ENCODE peak calls at places on chromosomes 6 and 20, in seven cellular contexts. P is astrocyte, G is heart right ventricle, A is fibroblast of lung, Y is psoas muscle, T is body of pancreas, Z is stomach. U is an unnamed sample. For H3K27me3, the result is how much of the 10 kb centered on the place peaks cover.

GRCh38 chr6:17115251-17116089 is 13.6 kb downstream of the STMND1 start:
- DNase-seq in G (no peak), A (peak), Y (no peak), T (peak), P (peak), Z (no peak), U (no peak)

GRCh38 chr6:160767019-160767646 is 65.1 kb downstream of the PLG start:
- DNase-seq in P (peak), G (peak), T (peak), A (peak), Y (peak), Z (peak), U (peak)

GRCh38 chr6:25973923-25974555 is 11.4 kb downstream of the TRIM38 start:
- DNase-seq in T (no peak), Z (peak), P (no peak), G (no peak), Y (no peak), A (peak), U (no peak)

GRCh38 chr6:46734867-46735719 is at the start of gene PLA2G7:
- DNase-seq in P (peak), G (peak), A (peak), Z (no peak), Y (peak), T (peak), U (no peak)

GRCh38 chr6:122079906-122080305 is 319.5 kb upstream of the HSF2 start:
- DNase-seq in Y (no peak), G (no peak), Z (no peak), T (no peak), A (no peak), P (no peak), U (no peak)

GRCh38 chr20:52191132-52191435 is 495 bp downstream of the ZFP64 start:
- DNase-seq in P (peak), Y (no peak), T (no peak), Z (no peak), A (no peak), G (no peak), U (no peak)

GRCh38 chr6:125255201-125255600 is 46.6 kb downstream of the HDDC2 start:
- DNase-seq in A (no peak), G (no peak), T (no peak), P (no peak), Y (no peak), Z (no peak), U (no peak)

GRCh38 chr20:37886851-37887297 is 16.1 kb upstream of the VSTM2L start:
- DNase-seq in Y (peak), P (no peak), Z (peak), G (peak), T (no peak), A (no peak), U (no peak)

GRCh38 chr6:149964243-149965190 is 774 bp downstream of the ULBP1 start:
- DNase-seq in G (no peak), A (peak), Y (no peak), P (peak), T (no peak), Z (no peak), U (peak)

GRCh38 chr6:170186006-170186908 is 104.6 kb downstream of the DLL1 start:
- DNase-seq in Z (no peak), A (no peak), T (peak), Y (no peak), P (no peak), G (no peak), U (no peak)

GRCh38 chr6:37239511-37239910 is 18.1 kb upstream of the TBC1D22B start:
- DNase-seq in G (no peak), T (no peak), A (peak), Z (no peak), P (peak), Y (no peak), U (no peak)

GRCh38 chr20:41617059-41617921 is 887 bp downstream of the CHD6 start:
- DNase-seq in A (peak), Z (no peak), P (peak), T (peak), Y (peak), G (peak), U (no peak)

GRCh38 chr6:13468839-13469238 is 18.6 kb downstream of the GFOD1 start:
- DNase-seq in P (no peak), Y (no peak), G (no peak), Z (no peak), T (no peak), A (no peak), U (no peak)

GRCh38 chr20:62317167-62317655 is 14.4 kb downstream of the ADRM1 start:
- DNase-seq in T (no peak), A (no peak), Z (no peak), Y (no peak), P (no peak), G (peak), U (no peak)

GRCh38 chr6:14059791-14060436 is 57.7 kb upstream of the CD83 start:
- DNase-seq in A (peak), P (no peak), Y (peak), G (peak), T (peak), Z (peak), U (no peak)

GRCh38 chr6:25556516-25556915 is 95.5 kb upstream of the SCGN start:
- DNase-seq in A (peak), Z (peak), P (peak), Y (peak), T (peak), G (peak), U (peak)

GRCh38 chr6:39753745-39754084 is 28.5 kb upstream of the KIF6 start:
- DNase-seq in A (peak), P (peak), G (no peak), Y (no peak), T (peak), Z (no peak), U (peak)

GRCh38 chr20:17848649-17849048 is 119.9 kb downstream of the SNX5 start:
- DNase-seq in P (no peak), Z (no peak), A (no peak), T (no peak), G (no peak), Y (no peak), U (no peak)

GRCh38 chr6:143973097-143973979 is 34.7 kb downstream of the PLAGL1 start:
- DNase-seq in G (no peak), T (no peak), P (no peak), Z (no peak), Y (no peak), A (no peak), U (no peak)
- H3K27me3 ChIP-seq in G (under half), T (under half), P (under half), Z (under half), Y (under half), A (under half), U (under half)

GRCh38 chr20:63740501-63741353 is 1.2 kb downstream of the SLC2A4RG start:
- DNase-seq in P (peak), Z (peak), G (peak), T (peak), A (peak), Y (peak), U (peak)
- TF ChIP-seq CTCF in P (no peak), Z (no peak), G (peak), T (peak), A (no peak), Y (no peak), U (peak)

GRCh38 chr6:85460154-85460950 is 10.5 kb downstream of the NT5E start:
- DNase-seq in Z (no peak), T (no peak), G (no peak), P (no peak), A (no peak), Y (no peak), U (no peak)
- H3K27ac ChIP-seq in Z (peak), T (no peak), G (peak), P (peak), A (peak), Y (peak), U (no peak)

DNA sequence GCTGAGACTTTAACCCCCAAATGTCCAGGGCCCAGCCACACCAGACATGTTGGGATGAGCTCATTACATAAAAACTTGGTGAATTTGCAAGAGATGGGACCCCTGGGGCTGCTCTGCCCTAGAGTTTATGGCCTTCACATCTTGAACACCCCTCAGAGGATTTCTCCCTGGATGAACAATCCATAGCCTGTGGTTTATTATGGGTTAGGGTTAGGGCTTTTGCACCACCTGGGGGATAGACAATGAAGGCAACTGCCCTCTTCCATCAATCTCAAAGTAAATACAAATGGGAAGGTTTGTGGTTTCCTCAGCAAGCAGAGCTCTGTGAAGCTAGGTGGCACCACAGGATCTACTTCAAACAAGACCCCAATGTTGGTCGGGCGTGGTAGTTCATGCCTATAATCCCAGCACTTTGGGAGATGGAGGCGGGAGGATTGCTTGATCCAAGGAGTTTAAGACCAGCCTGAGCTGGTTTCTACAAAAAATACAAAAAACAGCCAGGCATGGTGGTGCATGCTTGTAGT is 17.4 kb downstream of the SPINT3 start:
- DNase-seq in A (no peak), Y (no peak), P (no peak), G (no peak), Z (no peak), T (no peak), U (no peak)
- H3K27me3 ChIP-seq in A (under half), Y (under half), P (under half), G (under half), Z (under half), T (under half), U (under half)

GRCh38 chr6:158085261-158086053 is 82.6 kb downstream of the SERAC1 start:
- DNase-seq in Z (no peak), A (no peak), G (no peak), T (no peak), Y (no peak), P (no peak), U (no peak)
- TF ChIP-seq CTCF in Z (no peak), A (no peak), G (no peak), T (no peak), Y (no peak), P (no peak), U (no peak)

GRCh38 chr20:44020406-44021148 is 105.9 kb downstream of the TOX2 start:
- DNase-seq in T (no peak), A (no peak), P (no peak), Y (no peak), G (no peak), Z (no peak), U (no peak)
- H3K27ac ChIP-seq in T (no peak), A (no peak), P (no peak), Y (no peak), G (no peak), Z (no peak), U (no peak)

DNA sequence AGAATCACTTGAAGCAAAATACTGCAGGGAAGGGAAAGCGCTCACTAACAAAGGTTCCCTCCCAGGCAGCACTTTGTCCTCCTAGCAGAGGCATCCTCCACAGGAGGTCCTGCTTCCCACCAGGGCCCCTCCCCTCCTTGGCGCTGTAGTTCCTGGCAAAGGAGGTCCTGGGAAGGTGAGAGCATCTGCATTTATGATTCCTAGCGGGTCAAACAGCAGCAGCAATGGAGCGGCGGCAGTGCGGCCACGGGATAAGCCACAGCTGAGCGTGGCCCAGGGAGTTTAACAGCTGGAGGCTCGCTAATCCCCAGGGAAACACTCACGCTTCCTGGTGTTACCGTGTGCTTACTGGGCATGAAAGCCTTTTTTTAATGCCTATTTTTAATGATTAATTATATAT is 185.8 kb downstream of the TTLL2 start:
- DNase-seq in Y (no peak), Z (no peak), G (no peak), A (no peak), P (no peak), T (no peak), U (no peak)
- H3K27me3 ChIP-seq in Y (under half), Z (under half), G (under half), A (under half), P (under half), T (under half), U (under half)